ENCODE peak calls at places on chromosomes 3 and 15, in seven cellular contexts. F is activated T-cell treated with anti-CD3 and anti-CD28 coated beads for 48 hours; O is activated CD4-positive, alpha-beta T cell treated with anti-CD3 and anti-CD28 coated beads, Interleukin-2, amount 50 U/mL, for 48 hours; N is NCI-H1436; R is mesendoderm; S is GM23338; X is left ventricle myocardium inferior. A is an unnamed sample.

GRCh38 chr15:101536875-101537405 is 47.4 kb upstream of the PCSK6 start:
- DNase-seq in F (no peak), O (no peak), N (no peak), R (no peak), S (no peak), X (no peak), A (no peak)

GRCh38 chr3:177069514-177070329 is 127.6 kb downstream of the TBL1XR1 start:
- DNase-seq in F (no peak), O (no peak), N (peak), R (no peak), S (no peak), X (no peak), A (no peak)

GRCh38 chr15:54884312-54884711 is 312.4 kb downstream of the RSL24D1 start:
- DNase-seq in F (no peak), O (no peak), N (no peak), R (no peak), S (no peak), X (no peak), A (no peak)

GRCh38 chr3:21624514-21624913 is 126.5 kb downstream of the ZNF385D start:
- DNase-seq in F (no peak), O (no peak), N (no peak), R (no peak), S (no peak), X (no peak), A (no peak)

GRCh38 chr3:116198087-116198486 is 247.2 kb downstream of the LSAMP start:
- DNase-seq in F (no peak), O (no peak), N (no peak), R (peak), S (no peak), X (no peak), A (no peak)

GRCh38 chr15:60605879-60606304 is 127.0 kb upstream of the ICE2 start:
- DNase-seq in F (no peak), O (no peak), N (no peak), R (peak), S (no peak), X (peak), A (no peak)

GRCh38 chr15:79003301-79003700 is 58.5 kb upstream of the CTSH start:
- DNase-seq in F (no peak), O (no peak), N (no peak), R (no peak), S (no peak), X (no peak), A (no peak)

GRCh38 chr3:111128884-111129283 is 57.3 kb downstream of the NECTIN3 start:
- DNase-seq in F (no peak), O (no peak), N (no peak), R (peak), S (peak), X (no peak), A (no peak)

GRCh38 chr3:114128826-114129225 is 50.0 kb downstream of the DRD3 start:
- DNase-seq in F (no peak), O (no peak), N (no peak), R (no peak), S (no peak), X (no peak), A (no peak)

GRCh38 chr15:35439291-35439690 is 106.7 kb downstream of the DPH6 start:
- DNase-seq in F (no peak), O (no peak), N (no peak), R (no peak), S (no peak), X (no peak), A (no peak)

GRCh38 chr3:126606021-126606420 is 47.3 kb upstream of the C3orf22 start:
- DNase-seq in F (no peak), O (no peak), N (no peak), R (no peak), S (no peak), X (no peak), A (no peak)

GRCh38 chr3:144546539-144546938 is 574.9 kb downstream of the DIPK2A start:
- DNase-seq in F (no peak), O (no peak), N (no peak), R (no peak), S (no peak), X (no peak), A (no peak)

GRCh38 chr3:194161181-194162045 is 25.5 kb downstream of the HES1 start:
- DNase-seq in F (no peak), O (no peak), N (no peak), R (peak), S (no peak), X (no peak), A (no peak)

GRCh38 chr3:15409774-15410173 is 17.6 kb downstream of the METTL6 start:
- DNase-seq in F (no peak), O (no peak), N (no peak), R (no peak), S (no peak), X (no peak), A (no peak)

GRCh38 chr3:177615015-177615414 is 417.7 kb upstream of the TBL1XR1 start:
- DNase-seq in F (no peak), O (no peak), N (no peak), R (no peak), S (no peak), X (peak), A (no peak)

GRCh38 chr3:100737334-100737733 is 28.0 kb downstream of the TFG start:
- DNase-seq in F (no peak), O (no peak), N (peak), R (peak), S (peak), X (no peak), A (no peak)

GRCh38 chr15:100720406-100720967 is 118.1 kb downstream of the ASB7 start:
- DNase-seq in F (no peak), O (no peak), N (no peak), R (no peak), S (no peak), X (no peak), A (no peak)

GRCh38 chr3:176362191-176362731 is 835.0 kb downstream of the TBL1XR1 start:
- DNase-seq in F (no peak), O (no peak), N (no peak), R (no peak), S (peak), X (no peak), A (no peak)

GRCh38 chr3:67790043-67790442 is 135.6 kb upstream of the SUCLG2 start:
- DNase-seq in F (peak), O (peak), N (peak), R (peak), S (peak), X (no peak), A (peak)

GRCh38 chr3:197882580-197882979 is 67.4 kb upstream of the RPL35A start:
- DNase-seq in F (no peak), O (no peak), N (no peak), R (peak), S (no peak), X (no peak), A (no peak)

GRCh38 chr15:88918738-88919137 is 5.6 kb upstream of the MFGE8 start:
- DNase-seq in F (peak), O (peak), N (peak), R (no peak), S (no peak), X (peak), A (no peak)

GRCh38 chr3:40387001-40387894 is at the start of gene ENTPD3:
- DNase-seq in F (peak), O (peak), N (no peak), R (peak), S (peak), X (no peak), A (peak)

A was measured in GM12892.